ENCODE peak calls at places on chromosome 6, in eight cellular contexts. T, E, R, D, Q, S, L and K are unnamed samples.

GRCh38 chr6:90413396-90413795 is 116.8 kb upstream of the BACH2 start:
- DNase-seq in T (no peak), S (no peak), E (no peak), L (no peak), D (no peak), R (no peak), Q (no peak), K (no peak)

GRCh38 chr6:113142775-113143174 is 714.4 kb upstream of the MARCKS start:
- DNase-seq in S (no peak), D (no peak), T (no peak), L (no peak), Q (no peak), R (no peak), E (no peak), K (no peak)

GRCh38 chr6:19569563-19569962 is 267.6 kb upstream of the ID4 start:
- DNase-seq in S (no peak), Q (no peak), R (no peak), T (no peak), L (no peak), D (no peak), E (no peak), K (no peak)

GRCh38 chr6:64330694-64331309 is 695.2 kb downstream of the PHF3 start:
- DNase-seq in L (no peak), D (peak), E (peak), S (peak), T (no peak), R (peak), Q (peak), K (no peak)

GRCh38 chr6:141105481-141105880 is 1027.2 kb upstream of the GJE1 start:
- DNase-seq in T (peak), Q (no peak), D (peak), E (no peak), S (no peak), L (no peak), R (peak), K (no peak)

GRCh38 chr6:17638212-17638611 is 38.1 kb downstream of the FAM8A1 start:
- DNase-seq in L (no peak), Q (no peak), D (no peak), R (no peak), S (no peak), E (no peak), T (no peak), K (no peak)

GRCh38 chr6:85111481-85112001 is 338.3 kb upstream of the NT5E start:
- DNase-seq in T (no peak), E (no peak), S (no peak), Q (no peak), D (peak), L (no peak), R (no peak), K (no peak)

GRCh38 chr6:79617521-79617941 is 13.6 kb upstream of the SH3BGRL2 start:
- DNase-seq in T (no peak), L (no peak), E (no peak), D (no peak), Q (no peak), R (no peak), S (no peak), K (no peak)

GRCh38 chr6:159433550-159433949 is 259.5 kb downstream of the SOD2 start:
- DNase-seq in E (no peak), L (no peak), T (no peak), D (no peak), R (no peak), Q (no peak), S (no peak), K (no peak)

GRCh38 chr6:33694401-33694931 is 17.0 kb downstream of the UQCC2 start:
- DNase-seq in Q (no peak), D (no peak), L (peak), T (no peak), R (peak), E (no peak), S (no peak), K (no peak)

GRCh38 chr6:53894086-53894485 is 99.3 kb downstream of the LRRC1 start:
- DNase-seq in D (no peak), R (peak), E (no peak), S (peak), Q (peak), L (no peak), T (no peak), K (peak)

GRCh38 chr6:27260836-27261375 is 13.4 kb downstream of the PRSS16 start:
- DNase-seq in T (no peak), Q (no peak), R (no peak), D (no peak), L (no peak), S (no peak), E (no peak), K (no peak)

GRCh38 chr6:107523054-107523791 is 33.3 kb downstream of the SOBP start:
- DNase-seq in Q (no peak), L (no peak), D (no peak), R (no peak), T (no peak), S (no peak), E (no peak), K (no peak)

GRCh38 chr6:43491750-43492661 is 14.6 kb downstream of the TJAP1 start:
- DNase-seq in T (no peak), Q (peak), D (peak), S (peak), R (peak), E (peak), L (no peak), K (peak)

GRCh38 chr6:25296980-25297379 is 17.8 kb downstream of the CARMIL1 start:
- DNase-seq in L (no peak), D (no peak), S (no peak), T (no peak), Q (no peak), R (no peak), E (no peak), K (peak)

GRCh38 chr6:45469708-45470107 is 92.0 kb upstream of the SUPT3H start:
- DNase-seq in T (no peak), L (no peak), E (no peak), R (no peak), S (no peak), Q (no peak), D (no peak), K (no peak)

GRCh38 chr6:150207931-150208570 is 65.2 kb downstream of the PPP1R14C start:
- DNase-seq in T (no peak), Q (no peak), L (no peak), R (no peak), D (no peak), E (no peak), S (no peak), K (no peak)

GRCh38 chr6:107114872-107115694 is at the start of gene BEND3:
- DNase-seq in D (no peak), T (no peak), S (no peak), Q (peak), E (peak), R (peak), L (peak), K (peak)

GRCh38 chr6:150269857-150270223 is 99.0 kb upstream of the IYD start:
- DNase-seq in E (no peak), D (no peak), T (no peak), R (no peak), Q (no peak), L (no peak), S (no peak), K (no peak)

GRCh38 chr6:5135783-5136376 is 50.7 kb downstream of the PPP1R3G start:
- DNase-seq in S (no peak), T (no peak), Q (no peak), L (peak), D (no peak), E (no peak), R (peak), K (peak)

GRCh38 chr6:422423-423061 is 31.0 kb downstream of the IRF4 start:
- DNase-seq in Q (no peak), E (no peak), D (peak), T (no peak), R (peak), L (peak), S (peak), K (peak)

GRCh38 chr6:35970181-35970580 is 49.3 kb upstream of the SRPK1 start:
- DNase-seq in D (no peak), S (no peak), R (peak), Q (no peak), T (no peak), E (no peak), L (no peak), K (peak)

GRCh38 chr6:17869010-17869752 is 118.3 kb downstream of the KIF13A start:
- DNase-seq in Q (no peak), S (no peak), D (no peak), L (no peak), E (no peak), R (peak), T (no peak), K (no peak)

GRCh38 chr6:150252714-150253444 is 110.0 kb downstream of the PPP1R14C start:
- DNase-seq in E (no peak), R (no peak), S (no peak), T (no peak), Q (no peak), L (no peak), D (no peak), K (no peak)

GRCh38 chr6:79671605-79672266 is 40.6 kb downstream of the SH3BGRL2 start:
- DNase-seq in R (peak), T (no peak), Q (peak), E (peak), D (no peak), S (no peak), L (peak), K (no peak)

GRCh38 chr6:53294095-53294494 is 54.7 kb downstream of the ELOVL5 start:
- DNase-seq in R (peak), L (peak), Q (no peak), D (no peak), E (no peak), T (no peak), S (no peak), K (no peak)

GRCh38 chr6:15543262-15543917 is 119.4 kb downstream of the DTNBP1 start:
- DNase-seq in S (no peak), R (no peak), Q (no peak), L (no peak), T (no peak), D (no peak), E (no peak), K (no peak)